ENCODE peak calls at places on chromosomes 7 and 10, in seven cellular contexts. P is HL-60, K is body of pancreas, R is hepatocyte, E is IMR-90, D is psoas muscle, V is substantia nigra. X is an unnamed sample.

GRCh38 chr7:98079891-98080653 is 26.6 kb upstream of the LMTK2 start:
- DNase-seq in P (no peak), K (no peak), R (no peak), E (no peak), D (no peak), V (no peak), X (no peak)

GRCh38 chr10:13470270-13470669 is 58.5 kb downstream of the BEND7 start:
- DNase-seq in P (no peak), K (no peak), R (no peak), E (no peak), D (no peak), V (no peak), X (no peak)

GRCh38 chr7:49695971-49696370 is 77.5 kb upstream of the VWC2 start:
- DNase-seq in P (no peak), K (no peak), R (no peak), E (no peak), D (no peak), V (no peak), X (no peak)

GRCh38 chr10:131199646-131200045 is 111.9 kb downstream of the TCERG1L start:
- DNase-seq in P (no peak), K (no peak), R (no peak), E (no peak), D (no peak), V (no peak), X (no peak)

GRCh38 chr10:122157451-122157850 is 113.6 kb upstream of the BTBD16 start:
- DNase-seq in P (no peak), K (no peak), R (no peak), E (peak), D (no peak), V (no peak), X (no peak)

GRCh38 chr10:74177140-74177677 is 26.2 kb downstream of the ADK start:
- DNase-seq in P (no peak), K (peak), R (peak), E (peak), D (peak), V (no peak), X (peak)

GRCh38 chr7:53541467-53541866 is 506.0 kb downstream of the POM121L12 start:
- DNase-seq in P (no peak), K (no peak), R (no peak), E (no peak), D (no peak), V (no peak), X (no peak)

GRCh38 chr7:104156842-104157277 is 51.0 kb downstream of the ORC5 start:
- DNase-seq in P (no peak), K (no peak), R (peak), E (peak), D (no peak), V (no peak), X (no peak)

GRCh38 chr7:51446785-51447184 is 130.2 kb upstream of the COBL start:
- DNase-seq in P (no peak), K (no peak), R (no peak), E (no peak), D (no peak), V (no peak), X (no peak)

GRCh38 chr7:112001089-112001826 is 204.9 kb downstream of the DOCK4 start:
- DNase-seq in P (no peak), K (no peak), R (peak), E (peak), D (no peak), V (no peak), X (no peak)

GRCh38 chr10:8150401-8150905 is 96.0 kb downstream of the GATA3 start:
- DNase-seq in P (no peak), K (no peak), R (no peak), E (no peak), D (no peak), V (no peak), X (no peak)

GRCh38 chr7:380226-380550 is 90.2 kb downstream of the FOXL3 start:
- DNase-seq in P (no peak), K (no peak), R (no peak), E (no peak), D (peak), V (no peak), X (no peak)

DNA sequence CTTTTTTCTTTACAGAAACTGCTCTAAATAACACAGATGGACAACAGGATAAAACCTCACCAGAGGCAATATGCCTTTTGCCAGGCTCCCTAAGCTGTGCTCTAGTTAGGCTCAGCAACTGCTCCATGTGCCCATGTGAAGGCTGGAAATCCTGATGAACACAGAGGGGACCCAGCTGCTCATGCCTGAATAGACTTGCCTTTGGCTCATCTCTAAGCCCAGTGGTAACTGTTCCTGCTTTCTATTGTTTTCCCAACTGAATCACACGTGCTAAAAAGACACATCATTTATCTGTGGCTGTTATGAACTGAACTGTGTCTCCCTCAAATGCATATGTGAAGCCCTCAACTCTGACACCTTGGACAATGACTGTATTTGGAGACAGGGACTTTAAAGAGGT is 110.4 kb downstream of the RNF216 start:
- DNase-seq in P (no peak), K (no peak), R (no peak), E (no peak), D (no peak), V (no peak), X (no peak)
- H3K27ac ChIP-seq in P (peak), K (no peak), R (peak), E (peak), D (no peak), V (peak), X (peak)

DNA sequence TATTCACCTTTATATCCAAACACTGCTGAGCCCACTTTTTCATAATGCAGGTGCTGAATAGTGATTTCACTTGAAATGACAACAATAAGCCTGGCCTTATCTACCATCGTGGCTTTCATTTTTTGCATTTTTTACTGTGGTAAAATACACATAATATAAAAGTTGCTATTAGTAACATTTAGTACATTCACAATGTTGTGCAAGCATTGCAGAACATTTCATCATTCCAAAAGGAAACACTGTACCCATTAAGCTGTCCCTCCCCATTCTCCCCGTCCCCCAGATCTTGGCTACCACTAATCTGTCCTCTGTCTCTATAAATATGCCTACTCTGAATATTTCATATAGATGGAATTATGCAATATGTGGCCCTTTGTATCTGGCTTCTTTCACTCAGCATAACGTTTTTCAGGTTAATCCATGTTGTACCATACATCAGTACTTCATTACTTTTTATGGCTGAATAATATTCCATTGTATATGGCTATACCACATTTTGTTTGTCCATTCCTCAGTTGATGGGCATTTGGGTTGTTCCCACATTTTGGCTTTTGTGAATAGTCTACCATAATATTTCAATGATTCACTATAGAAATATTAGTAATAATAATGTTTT is 68.5 kb upstream of the ARID5B start:
- DNase-seq in P (no peak), K (no peak), R (no peak), E (peak), D (no peak), V (no peak), X (no peak)
- H3K27ac ChIP-seq in P (no peak), K (no peak), R (no peak), E (no peak), D (no peak), V (no peak), X (no peak)

DNA sequence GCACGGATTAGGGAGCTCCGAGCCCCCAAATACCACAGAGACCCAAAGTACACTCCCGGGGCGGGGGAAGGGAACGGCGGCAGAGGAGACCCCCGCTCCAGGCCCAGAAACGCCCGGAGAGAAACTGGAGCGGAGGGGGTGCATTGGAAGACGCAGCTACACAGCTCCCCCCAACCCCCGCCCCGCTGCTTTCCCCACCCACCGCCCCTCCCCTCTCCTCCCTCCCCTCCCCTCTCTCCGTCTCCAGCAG is 1.1 kb downstream of the PRKAG2 start:
- DNase-seq in P (no peak), K (no peak), R (peak), E (no peak), D (no peak), V (no peak), X (no peak)
- H3K27ac ChIP-seq in P (peak), K (peak), R (peak), E (no peak), D (peak), V (peak), X (peak)

GRCh38 chr7:140581411-140581810 is 59.2 kb downstream of the DENND2A start:
- DNase-seq in P (no peak), K (no peak), R (no peak), E (no peak), D (no peak), V (peak), X (no peak)
- H3K27ac ChIP-seq in P (no peak), K (no peak), R (no peak), E (no peak), D (no peak), V (peak), X (no peak)

GRCh38 chr10:77619964-77620703 is 17.5 kb downstream of the KCNMA1 start:
- DNase-seq in P (no peak), K (no peak), R (no peak), E (no peak), D (no peak), V (no peak), X (no peak)
- H3K27ac ChIP-seq in P (no peak), K (no peak), R (no peak), E (no peak), D (no peak), V (no peak), X (no peak)

GRCh38 chr7:37198906-37199485 is 249.7 kb downstream of the ELMO1 start:
- DNase-seq in P (peak), K (peak), R (peak), E (peak), D (peak), V (no peak), X (peak)

GRCh38 chr7:37205451-37205850 is 243.2 kb downstream of the ELMO1 start:
- DNase-seq in P (no peak), K (no peak), R (no peak), E (no peak), D (no peak), V (no peak), X (no peak)

GRCh38 chr7:37198188-37198905 is 250.3 kb downstream of the ELMO1 start:
- DNase-seq in P (no peak), K (no peak), R (no peak), E (no peak), D (no peak), V (no peak), X (no peak)

GRCh38 chr7:37201003-37201875 is 247.4 kb downstream of the ELMO1 start:
- DNase-seq in P (peak), K (peak), R (peak), E (peak), D (peak), V (no peak), X (peak)

GRCh38 chr7:37201876-37202198 is 246.8 kb downstream of the ELMO1 start:
- DNase-seq in P (no peak), K (no peak), R (no peak), E (no peak), D (no peak), V (no peak), X (no peak)
- H3K27ac ChIP-seq in P (no peak), K (no peak), R (no peak), E (no peak), D (no peak), V (peak), X (no peak)

DNA sequence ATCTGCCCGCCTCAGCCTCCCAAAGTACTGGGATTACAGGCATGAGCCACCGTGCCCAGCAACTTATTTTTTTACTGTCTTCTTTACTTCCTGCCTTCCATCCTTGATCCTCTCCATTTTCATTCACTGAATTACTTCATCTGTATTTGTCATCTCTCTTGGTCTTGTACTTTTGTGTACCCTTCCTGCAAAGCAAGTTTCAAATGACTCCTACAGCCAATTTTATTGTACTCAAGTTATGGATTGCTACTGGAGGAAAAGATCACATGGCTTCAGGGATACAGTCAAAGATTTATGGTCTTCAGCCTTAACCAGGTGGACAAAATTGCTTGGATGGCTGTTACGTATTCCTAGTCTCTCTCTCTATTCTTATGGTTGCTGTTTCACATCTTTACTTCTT is 22.6 kb downstream of the SEPTIN7 start:
- DNase-seq in P (no peak), K (no peak), R (no peak), E (no peak), D (no peak), V (no peak), X (no peak)
- H3K27ac ChIP-seq in P (no peak), K (no peak), R (no peak), E (no peak), D (no peak), V (no peak), X (no peak)

DNA sequence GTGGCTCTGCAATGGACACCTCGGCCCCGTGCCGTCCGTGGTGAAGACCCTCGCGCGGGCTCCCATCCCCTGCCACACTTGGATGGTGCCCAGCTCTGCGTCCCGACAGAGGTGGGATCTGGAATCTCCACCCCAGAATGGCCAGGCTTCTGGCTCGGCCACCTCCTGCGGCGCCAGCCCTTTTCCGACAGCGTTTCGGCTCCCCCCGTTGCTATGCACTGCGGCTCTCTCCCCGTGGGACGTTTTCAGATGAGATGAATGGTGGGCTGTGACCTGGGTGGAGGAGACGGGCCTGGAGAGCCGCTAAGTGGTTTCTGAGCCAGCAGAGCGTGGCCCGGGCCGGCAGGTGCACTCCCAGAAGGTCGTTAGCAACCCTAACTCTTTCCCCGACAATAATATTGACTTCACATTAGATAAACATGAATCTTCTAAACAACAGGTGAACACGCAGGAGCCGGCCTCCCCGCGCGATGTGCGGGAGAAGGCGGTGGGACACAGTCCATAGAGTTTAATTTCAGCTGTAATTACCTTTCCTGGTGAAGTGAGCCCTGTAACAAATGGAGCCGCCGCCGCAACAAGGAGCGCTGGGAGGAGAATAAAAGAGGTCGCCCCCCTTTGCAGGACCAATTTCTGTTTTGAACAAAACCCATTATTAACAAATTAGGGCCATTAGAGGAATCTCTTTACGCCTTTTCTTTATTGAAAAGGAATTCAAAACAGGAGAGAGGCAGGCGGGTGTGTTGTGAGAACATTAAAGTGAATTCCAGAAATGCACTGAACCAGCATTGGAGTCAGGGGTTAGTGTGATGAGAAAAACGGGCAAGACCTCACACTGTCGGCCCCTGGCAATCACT is 294.3 kb upstream of the PFKP start:
- DNase-seq in P (no peak), K (no peak), R (no peak), E (no peak), D (no peak), V (no peak), X (no peak)
- H3K27ac ChIP-seq in P (no peak), K (no peak), R (no peak), E (no peak), D (no peak), V (no peak), X (no peak)

DNA sequence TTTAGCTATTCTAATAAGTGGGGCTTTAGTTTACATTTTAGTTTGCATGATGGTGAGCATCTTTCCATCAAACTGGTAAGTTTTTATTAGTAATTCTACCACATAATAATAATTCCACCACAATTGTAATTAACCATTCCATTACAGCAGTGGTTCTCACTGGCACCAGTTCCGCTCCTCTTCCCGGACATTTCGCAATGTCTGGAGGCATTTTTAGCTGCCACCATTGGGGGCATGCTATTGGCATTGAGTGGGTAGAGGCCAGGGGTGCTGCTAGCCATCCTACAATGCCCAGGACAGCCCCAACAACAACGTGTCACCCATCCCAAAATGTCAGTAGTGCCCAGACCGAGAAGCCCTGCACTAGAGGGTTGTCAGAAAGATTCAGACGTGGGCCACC is 31.4 kb downstream of the ADRB1 start:
- DNase-seq in P (no peak), K (no peak), R (no peak), E (no peak), D (no peak), V (no peak), X (no peak)
- H3K27ac ChIP-seq in P (no peak), K (no peak), R (no peak), E (no peak), D (no peak), V (no peak), X (no peak)

DNA sequence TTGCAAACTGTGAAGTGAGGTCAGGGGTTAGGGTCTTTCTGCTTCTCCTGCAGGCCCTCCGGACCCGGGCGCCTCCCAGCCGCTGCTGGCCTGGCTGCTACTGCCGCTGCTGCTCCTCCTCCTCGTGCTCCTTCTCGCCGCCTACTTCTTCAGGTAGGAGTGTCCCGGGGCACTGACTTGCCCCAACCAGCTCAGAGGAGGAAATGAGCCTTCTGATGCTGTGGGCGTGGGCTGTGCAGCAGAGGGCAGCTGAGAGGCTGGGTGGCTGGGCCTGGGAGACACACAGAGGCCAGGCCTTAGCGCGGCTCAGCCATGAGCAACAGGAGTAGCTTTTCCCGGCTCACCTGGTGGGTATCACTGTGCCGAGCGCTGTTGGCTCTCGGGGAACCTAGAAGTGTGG is 78.9 kb downstream of the MKI67 start:
- DNase-seq in P (peak), K (no peak), R (peak), E (no peak), D (peak), V (peak), X (no peak)
- H3K27ac ChIP-seq in P (peak), K (no peak), R (peak), E (no peak), D (no peak), V (peak), X (no peak)